ENCODE peak calls at places on chromosomes 3 and 15, in four cellular contexts. One of them, this sample, is unnamed.

GRCh38 chr3:193595939-193596487 is 3.0 kb downstream of the OPA1 start:
- DNase-seq in psoas muscle: no peak
- DNase-seq in dorsolateral prefrontal cortex: no peak
- DNase-seq in lower lobe of right lung: no peak
- DNase-seq in this sample: no peak

GRCh38 chr3:94004301-94004910 is 24.0 kb downstream of the STX19 start:
- DNase-seq in psoas muscle: no peak
- DNase-seq in dorsolateral prefrontal cortex: no peak
- DNase-seq in lower lobe of right lung: no peak
- DNase-seq in this sample: no peak

GRCh38 chr3:190323241-190323617 is 983 bp upstream of the CLDN1 start:
- DNase-seq in psoas muscle: no peak
- DNase-seq in dorsolateral prefrontal cortex: no peak
- DNase-seq in lower lobe of right lung: no peak
- DNase-seq in this sample: no peak

GRCh38 chr15:90291679-90292356 is 26.3 kb downstream of the NGRN start:
- DNase-seq in psoas muscle: no peak
- DNase-seq in dorsolateral prefrontal cortex: no peak
- DNase-seq in lower lobe of right lung: peak
- DNase-seq in this sample: no peak

GRCh38 chr3:107441617-107442016 is 64.4 kb downstream of the CCDC54 start:
- DNase-seq in psoas muscle: no peak
- DNase-seq in dorsolateral prefrontal cortex: no peak
- DNase-seq in lower lobe of right lung: no peak
- DNase-seq in this sample: no peak

GRCh38 chr3:174068035-174068434 is 670.5 kb downstream of the NLGN1 start:
- DNase-seq in psoas muscle: no peak
- DNase-seq in dorsolateral prefrontal cortex: no peak
- DNase-seq in lower lobe of right lung: no peak
- DNase-seq in this sample: no peak

GRCh38 chr3:105867690-105868449 is 942 bp downstream of the CBLB start:
- DNase-seq in psoas muscle: no peak
- DNase-seq in dorsolateral prefrontal cortex: no peak
- DNase-seq in lower lobe of right lung: no peak
- DNase-seq in this sample: no peak

GRCh38 chr3:129052675-129053074 is 7.9 kb upstream of the GP9 start:
- DNase-seq in psoas muscle: no peak
- DNase-seq in dorsolateral prefrontal cortex: no peak
- DNase-seq in lower lobe of right lung: peak
- DNase-seq in this sample: peak

GRCh38 chr3:113795693-113796092 is 42.9 kb upstream of the GRAMD1C start:
- DNase-seq in psoas muscle: no peak
- DNase-seq in dorsolateral prefrontal cortex: no peak
- DNase-seq in lower lobe of right lung: no peak
- DNase-seq in this sample: no peak

GRCh38 chr15:51076142-51076897 is 18.4 kb downstream of the TNFAIP8L3 start:
- DNase-seq in psoas muscle: no peak
- DNase-seq in dorsolateral prefrontal cortex: no peak
- DNase-seq in lower lobe of right lung: no peak
- DNase-seq in this sample: no peak

GRCh38 chr15:50891159-50891558 is 17.3 kb upstream of the AP4E1 start:
- DNase-seq in psoas muscle: no peak
- DNase-seq in dorsolateral prefrontal cortex: no peak
- DNase-seq in lower lobe of right lung: no peak
- DNase-seq in this sample: no peak

GRCh38 chr15:46934851-46935250 is 782.5 kb upstream of the SEMA6D start:
- DNase-seq in psoas muscle: no peak
- DNase-seq in dorsolateral prefrontal cortex: no peak
- DNase-seq in lower lobe of right lung: no peak
- DNase-seq in this sample: no peak

GRCh38 chr3:23324745-23325144 is 121.6 kb downstream of the UBE2E2 start:
- DNase-seq in psoas muscle: no peak
- DNase-seq in dorsolateral prefrontal cortex: no peak
- DNase-seq in lower lobe of right lung: no peak
- DNase-seq in this sample: no peak

GRCh38 chr3:10674593-10674992 is 141.4 kb upstream of the SLC6A11 start:
- DNase-seq in psoas muscle: no peak
- DNase-seq in dorsolateral prefrontal cortex: no peak
- DNase-seq in lower lobe of right lung: no peak
- DNase-seq in this sample: no peak

GRCh38 chr3:105274958-105275357 is 91.8 kb upstream of the ALCAM start:
- DNase-seq in psoas muscle: no peak
- DNase-seq in dorsolateral prefrontal cortex: no peak
- DNase-seq in lower lobe of right lung: no peak
- DNase-seq in this sample: no peak

GRCh38 chr15:48875241-48875640 is 2.7 kb upstream of the EID1 start:
- DNase-seq in psoas muscle: no peak
- DNase-seq in dorsolateral prefrontal cortex: no peak
- DNase-seq in lower lobe of right lung: no peak
- DNase-seq in this sample: no peak

GRCh38 chr3:96863129-96863740 is 48.8 kb downstream of the EPHA6 start:
- DNase-seq in psoas muscle: no peak
- DNase-seq in dorsolateral prefrontal cortex: no peak
- DNase-seq in lower lobe of right lung: no peak
- DNase-seq in this sample: no peak

GRCh38 chr3:169664034-169664820 is 715 bp upstream of the MECOM start:
- DNase-seq in psoas muscle: no peak
- DNase-seq in dorsolateral prefrontal cortex: no peak
- DNase-seq in lower lobe of right lung: peak
- DNase-seq in this sample: no peak

GRCh38 chr3:148232409-148232808 is 465.3 kb upstream of the AGTR1 start:
- DNase-seq in psoas muscle: no peak
- DNase-seq in dorsolateral prefrontal cortex: no peak
- DNase-seq in lower lobe of right lung: no peak
- DNase-seq in this sample: no peak

GRCh38 chr15:56978898-56979662 is 60.6 kb downstream of the TCF12 start:
- DNase-seq in psoas muscle: no peak
- DNase-seq in dorsolateral prefrontal cortex: no peak
- DNase-seq in lower lobe of right lung: no peak
- DNase-seq in this sample: no peak

GRCh38 chr15:70715840-70716510 is 47.4 kb downstream of the UACA start:
- DNase-seq in psoas muscle: no peak
- DNase-seq in dorsolateral prefrontal cortex: no peak
- DNase-seq in lower lobe of right lung: no peak
- DNase-seq in this sample: no peak

GRCh38 chr3:182182531-182182968 is 470.8 kb downstream of the SOX2 start:
- DNase-seq in psoas muscle: no peak
- DNase-seq in dorsolateral prefrontal cortex: no peak
- DNase-seq in lower lobe of right lung: no peak
- DNase-seq in this sample: no peak

GRCh38 chr3:82005266-82005665 is 243.8 kb upstream of the GBE1 start:
- DNase-seq in psoas muscle: no peak
- DNase-seq in dorsolateral prefrontal cortex: no peak
- DNase-seq in lower lobe of right lung: no peak
- DNase-seq in this sample: no peak

DNA sequence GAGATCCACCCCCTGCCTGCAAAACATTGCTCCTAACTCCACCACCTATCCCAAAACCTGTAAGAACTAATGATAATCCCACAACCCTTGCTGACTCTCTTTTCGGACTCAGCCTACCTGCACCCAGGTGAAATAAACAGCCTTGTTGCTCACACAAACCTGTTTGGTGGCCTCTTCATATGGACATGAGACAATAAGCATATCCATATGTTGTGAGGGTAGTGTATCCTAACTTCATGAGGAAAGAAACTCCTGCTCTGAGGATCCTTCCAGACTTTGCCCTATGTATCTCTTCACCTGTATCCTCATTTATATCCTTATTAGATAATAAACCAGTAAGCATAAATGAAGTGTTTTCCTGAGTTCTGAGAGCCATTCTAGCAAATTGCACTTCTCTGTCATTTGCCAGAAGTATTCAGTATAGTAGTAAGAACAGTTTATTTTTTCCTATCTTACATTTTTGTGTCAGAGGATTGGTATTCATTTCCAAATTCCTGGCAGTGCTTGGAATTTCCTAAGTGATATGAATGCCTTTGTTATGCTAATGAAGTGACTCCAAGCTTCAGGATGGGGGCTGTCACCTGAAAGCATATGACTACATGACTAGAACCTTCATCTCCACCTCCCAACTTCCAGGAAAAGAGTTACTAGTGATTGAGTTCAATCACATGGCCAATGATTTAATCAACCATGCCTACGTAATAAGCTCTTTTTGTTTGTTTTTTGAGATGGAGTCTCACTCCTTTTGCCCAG is 30.2 kb downstream of the TTBK2 start:
- DNase-seq in psoas muscle: no peak
- DNase-seq in dorsolateral prefrontal cortex: no peak
- DNase-seq in lower lobe of right lung: no peak
- DNase-seq in this sample: no peak
- H3K4me3 ChIP-seq in psoas muscle: no peak
- H3K4me3 ChIP-seq in dorsolateral prefrontal cortex: no peak
- H3K4me3 ChIP-seq in lower lobe of right lung: no peak
- H3K4me3 ChIP-seq in this sample: no peak

GRCh38 chr3:115673860-115674259 is 50.5 kb downstream of the GAP43 start:
- DNase-seq in psoas muscle: no peak
- DNase-seq in dorsolateral prefrontal cortex: no peak
- DNase-seq in lower lobe of right lung: no peak
- DNase-seq in this sample: no peak
- TF ChIP-seq CTCF in psoas muscle: no peak
- TF ChIP-seq CTCF in dorsolateral prefrontal cortex: no peak
- TF ChIP-seq CTCF in lower lobe of right lung: no peak
- TF ChIP-seq CTCF in this sample: no peak

DNA sequence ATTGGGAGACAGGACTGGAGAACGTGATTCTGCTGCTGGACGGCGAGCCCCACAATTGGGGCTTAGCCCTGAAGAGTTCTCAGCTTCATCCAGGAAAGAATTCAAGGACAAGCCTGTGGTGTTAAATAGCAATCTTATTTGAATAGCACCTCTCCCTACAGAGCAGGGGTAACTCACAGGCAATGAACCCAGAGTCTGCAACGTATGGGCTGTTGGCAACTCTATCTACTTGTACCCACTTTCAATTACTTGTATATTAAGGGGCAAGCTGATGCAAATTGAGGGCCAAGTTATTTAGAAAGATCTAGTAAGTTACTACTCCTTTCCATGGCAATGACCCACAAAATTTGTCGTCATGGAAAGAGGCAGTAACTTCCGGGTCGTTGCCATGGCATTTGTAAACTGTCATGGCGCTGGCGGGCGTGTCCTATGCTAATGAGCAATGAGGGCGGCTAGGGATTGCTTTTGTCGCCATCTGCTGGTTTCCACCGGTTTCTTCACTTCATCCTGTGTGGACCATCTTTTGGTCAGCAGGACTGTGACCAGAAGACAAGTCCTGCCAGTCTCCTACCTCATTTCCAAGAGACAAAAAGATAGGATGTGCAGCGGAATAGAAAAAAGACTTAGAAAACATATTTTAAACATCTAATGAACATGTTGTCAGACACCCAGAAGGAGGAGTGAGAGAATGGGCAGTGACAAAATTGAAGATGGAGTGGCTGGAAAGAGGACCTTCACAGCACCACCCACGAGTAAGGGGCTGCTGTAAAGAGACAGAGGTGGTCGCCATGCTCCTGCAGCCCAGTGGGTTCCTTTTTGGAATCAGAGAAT is 45.8 kb upstream of the SH3BP5 start:
- DNase-seq in psoas muscle: peak
- DNase-seq in dorsolateral prefrontal cortex: peak
- DNase-seq in lower lobe of right lung: peak
- DNase-seq in this sample: peak
- H3K27ac ChIP-seq in psoas muscle: peak
- H3K27ac ChIP-seq in dorsolateral prefrontal cortex: peak
- H3K27ac ChIP-seq in lower lobe of right lung: peak
- H3K27ac ChIP-seq in this sample: peak

GRCh38 chr3:45841701-45842491 is at the start of gene LZTFL1:
- DNase-seq in psoas muscle: peak
- DNase-seq in dorsolateral prefrontal cortex: peak
- DNase-seq in lower lobe of right lung: peak
- DNase-seq in this sample: peak
- H3K4me3 ChIP-seq in psoas muscle: peak
- H3K4me3 ChIP-seq in dorsolateral prefrontal cortex: peak
- H3K4me3 ChIP-seq in lower lobe of right lung: peak
- H3K4me3 ChIP-seq in this sample: peak

DNA sequence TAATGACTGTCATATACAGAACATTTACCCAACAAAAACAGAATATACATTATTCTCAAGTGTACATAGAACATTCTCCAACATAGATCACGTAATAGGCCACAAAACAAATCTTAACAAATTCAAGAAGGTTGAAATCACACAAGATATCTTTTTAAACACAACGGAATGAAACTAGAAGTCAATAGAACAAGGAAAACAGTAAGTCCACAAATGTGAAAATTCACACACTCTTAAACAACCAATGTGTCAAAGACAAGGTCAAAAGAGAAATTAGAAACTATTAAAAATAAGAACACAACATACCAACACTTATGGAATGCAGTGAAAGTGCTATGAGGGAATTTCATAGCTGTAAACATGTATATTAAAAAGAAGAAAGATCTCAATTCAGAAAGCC is 81.2 kb upstream of the SLCO2A1 start:
- DNase-seq in psoas muscle: no peak
- DNase-seq in dorsolateral prefrontal cortex: no peak
- DNase-seq in lower lobe of right lung: no peak
- DNase-seq in this sample: no peak
- TF ChIP-seq CTCF in psoas muscle: no peak
- TF ChIP-seq CTCF in dorsolateral prefrontal cortex: no peak
- TF ChIP-seq CTCF in lower lobe of right lung: no peak
- TF ChIP-seq CTCF in this sample: no peak

GRCh38 chr3:183264249-183264648 is 11.2 kb downstream of the B3GNT5 start:
- DNase-seq in psoas muscle: no peak
- DNase-seq in dorsolateral prefrontal cortex: no peak
- DNase-seq in lower lobe of right lung: no peak
- DNase-seq in this sample: no peak
- H3K27ac ChIP-seq in psoas muscle: peak
- H3K27ac ChIP-seq in dorsolateral prefrontal cortex: no peak
- H3K27ac ChIP-seq in lower lobe of right lung: no peak
- H3K27ac ChIP-seq in this sample: no peak